ENCODE peak calls at places on chromosomes 13 and 19, in eight cellular contexts. O, H, B, L, E, F, S and U are unnamed samples.

GRCh38 chr13:21567714-21568113 is 36.3 kb downstream of the MICU2 start:
- DNase-seq in B (no peak), F (no peak), L (peak), S (no peak), H (no peak), E (no peak), O (no peak), U (no peak)

GRCh38 chr13:91986771-91987515 is 588.5 kb downstream of the GPC5 start:
- DNase-seq in F (no peak), E (no peak), O (no peak), H (no peak), B (no peak), S (no peak), L (no peak), U (no peak)

GRCh38 chr13:104510422-104510821 is 1444.2 kb upstream of the SLC10A2 start:
- DNase-seq in B (no peak), H (no peak), O (no peak), S (no peak), E (no peak), F (no peak), L (no peak), U (no peak)

GRCh38 chr19:4139614-4140236 is 13.7 kb upstream of the CREB3L3 start:
- DNase-seq in E (peak), O (peak), H (peak), B (peak), S (peak), L (peak), F (no peak), U (peak)

GRCh38 chr19:40143612-40144011 is 47.6 kb upstream of the MAP3K10 start:
- DNase-seq in S (no peak), H (no peak), L (no peak), F (no peak), B (peak), E (peak), O (no peak), U (no peak)

GRCh38 chr13:42011601-42012401 is 36.6 kb upstream of the DGKH start:
- DNase-seq in F (no peak), O (peak), B (no peak), E (no peak), H (peak), S (peak), L (no peak), U (no peak)

GRCh38 chr19:16400911-16401675 is 70.7 kb downstream of the EPS15L1 start:
- DNase-seq in O (no peak), B (no peak), L (peak), E (no peak), H (peak), S (peak), F (no peak), U (no peak)

GRCh38 chr19:57786286-57786685 is 16.8 kb downstream of the ZNF586 start:
- DNase-seq in S (no peak), O (no peak), L (no peak), E (no peak), F (no peak), H (no peak), B (no peak), U (no peak)

GRCh38 chr19:3586124-3586626 is 897 bp downstream of the GIPC3 start:
- DNase-seq in F (no peak), H (no peak), S (no peak), O (peak), E (no peak), B (no peak), L (no peak), U (no peak)

GRCh38 chr13:32261567-32261966 is 53.6 kb downstream of the ZAR1L start:
- DNase-seq in E (no peak), O (no peak), F (peak), B (no peak), S (peak), H (peak), L (peak), U (no peak)

GRCh38 chr19:34363094-34363493 is 1.9 kb upstream of the GPI start:
- DNase-seq in O (no peak), H (no peak), E (no peak), B (no peak), S (no peak), F (no peak), L (no peak), U (no peak)

GRCh38 chr13:94120878-94121277 is 358.6 kb downstream of the DCT start:
- DNase-seq in O (no peak), L (no peak), H (no peak), S (no peak), B (no peak), E (no peak), F (no peak), U (no peak)

GRCh38 chr13:77515785-77516184 is 19.7 kb upstream of the SCEL start:
- DNase-seq in O (no peak), S (no peak), E (no peak), F (no peak), B (no peak), H (no peak), L (no peak), U (no peak)

GRCh38 chr19:57888494-57889231 is at the start of gene ZNF814:
- DNase-seq in E (peak), S (peak), O (peak), H (peak), B (peak), L (peak), F (peak), U (peak)

GRCh38 chr13:110201114-110201513 is 105.8 kb downstream of the COL4A1 start:
- DNase-seq in O (no peak), B (peak), S (no peak), E (no peak), H (no peak), L (no peak), F (no peak), U (no peak)

GRCh38 chr13:26923824-26924605 is 163.4 kb upstream of the GPR12 start:
- DNase-seq in H (no peak), O (no peak), B (no peak), E (no peak), L (peak), F (peak), S (no peak), U (no peak)

GRCh38 chr19:45852145-45852750 is 10.7 kb downstream of the SYMPK start:
- DNase-seq in S (no peak), E (no peak), F (no peak), B (no peak), O (no peak), L (no peak), H (no peak), U (no peak)

GRCh38 chr19:38831142-38831605 is 420 bp downstream of the ECH1 start:
- DNase-seq in B (peak), O (peak), E (peak), H (peak), S (peak), F (no peak), L (peak), U (peak)

GRCh38 chr13:53601181-53601580 is 572.6 kb downstream of the OLFM4 start:
- DNase-seq in B (no peak), L (no peak), E (no peak), F (no peak), O (no peak), H (no peak), S (no peak), U (no peak)

GRCh38 chr19:29480507-29480906 is 45.3 kb upstream of the VSTM2B start:
- DNase-seq in S (no peak), B (no peak), O (no peak), H (no peak), E (no peak), F (no peak), L (no peak), U (no peak)